ENCODE peak calls at places on chromosomes 3 and 15, in seven cellular contexts. J, H, C, P, D, M and O are unnamed samples.

GRCh38 chr3:69767571-69767970 is 28.3 kb downstream of the MITF start:
- DNase-seq in J (no peak), H (no peak), C (no peak), P (peak; percentile 61), D (peak; percentile 68), M (peak; percentile 86), O (peak; percentile 75)

GRCh38 chr15:74304459-74304858 is 63.0 kb downstream of the CYP11A1 start:
- DNase-seq in J (no peak), H (no peak), C (no peak), P (no peak), D (no peak), M (no peak), O (no peak)

GRCh38 chr3:188881954-188882641 is 289.7 kb upstream of the TPRG1 start:
- DNase-seq in J (peak; percentile 24), H (peak; percentile 29), C (no peak), P (no peak), D (no peak), M (no peak), O (no peak)

GRCh38 chr15:48703544-48703943 is 58.0 kb upstream of the FBN1 start:
- DNase-seq in J (no peak), H (peak; percentile 59), C (no peak), P (no peak), D (no peak), M (no peak), O (no peak)

GRCh38 chr3:178709047-178709446 is 172.8 kb downstream of the KCNMB2 start:
- DNase-seq in J (no peak), H (no peak), C (no peak), P (no peak), D (no peak), M (no peak), O (no peak)

GRCh38 chr15:67067930-67068542 is 2.6 kb downstream of the SMAD3 start:
- DNase-seq in J (no peak), H (no peak), C (no peak), P (no peak), D (no peak), M (no peak), O (no peak)

GRCh38 chr3:5002174-5002870 is 23.1 kb downstream of the BHLHE40 start:
- DNase-seq in J (no peak), H (no peak), C (no peak), P (no peak), D (no peak), M (no peak), O (no peak)

GRCh38 chr3:149382518-149382917 is 5.1 kb upstream of the TM4SF1 start:
- DNase-seq in J (no peak), H (peak; percentile 65), C (no peak), P (no peak), D (no peak), M (no peak), O (no peak)

GRCh38 chr3:187679638-187680396 is 9.6 kb upstream of the SST start:
- DNase-seq in J (peak; percentile 73), H (peak; percentile 65), C (peak; percentile 75), P (peak; percentile 76), D (peak; percentile 73), M (peak; percentile 82), O (peak; percentile 84)

GRCh38 chr3:31066999-31067398 is 172.5 kb upstream of the GADL1 start:
- DNase-seq in J (no peak), H (peak; percentile 89), C (peak; percentile 30), P (peak; percentile 24), D (no peak), M (no peak), O (no peak)

GRCh38 chr3:89740881-89741177 is 633.4 kb downstream of the EPHA3 start:
- DNase-seq in J (no peak), H (no peak), C (no peak), P (no peak), D (no peak), M (no peak), O (no peak)

GRCh38 chr15:93973287-93973686 is 258.1 kb upstream of the MCTP2 start:
- DNase-seq in J (no peak), H (no peak), C (peak; percentile 48), P (peak; percentile 79), D (no peak), M (peak; percentile 74), O (no peak)

DNA sequence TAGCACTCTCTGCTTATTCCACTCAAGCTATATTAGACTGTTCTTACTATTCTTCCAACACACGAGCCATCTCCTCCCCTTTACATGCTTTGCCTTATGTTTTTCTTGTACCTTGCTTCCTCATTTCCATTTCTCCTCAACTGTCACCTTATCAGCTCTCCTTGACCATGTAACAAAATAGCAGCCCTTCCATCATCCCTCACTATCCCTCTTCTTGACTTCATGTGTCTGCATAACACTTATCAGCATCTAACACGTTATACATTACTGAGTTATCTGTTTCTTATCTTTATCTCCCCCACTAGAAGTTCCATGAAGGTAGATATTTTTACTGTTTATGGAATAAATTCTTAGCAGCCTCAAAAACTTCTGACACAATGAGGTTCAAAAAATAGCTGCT is 45.3 kb downstream of the TRPM7 start:
- DNase-seq in J (no peak), H (no peak), C (no peak), P (no peak), D (no peak), M (no peak), O (no peak)
- H3K36me3 ChIP-seq in J (peaks cover 3% of the 10 kb centered on the region), H (peaks cover 45% of the 10 kb centered on the region), C (peaks cover 42% of the 10 kb centered on the region), P (no peaks in the 10 kb centered on the region), D (peaks cover 47% of the 10 kb centered on the region), M (peaks cover 3% of the 10 kb centered on the region), O (peaks cover 41% of the 10 kb centered on the region)

DNA sequence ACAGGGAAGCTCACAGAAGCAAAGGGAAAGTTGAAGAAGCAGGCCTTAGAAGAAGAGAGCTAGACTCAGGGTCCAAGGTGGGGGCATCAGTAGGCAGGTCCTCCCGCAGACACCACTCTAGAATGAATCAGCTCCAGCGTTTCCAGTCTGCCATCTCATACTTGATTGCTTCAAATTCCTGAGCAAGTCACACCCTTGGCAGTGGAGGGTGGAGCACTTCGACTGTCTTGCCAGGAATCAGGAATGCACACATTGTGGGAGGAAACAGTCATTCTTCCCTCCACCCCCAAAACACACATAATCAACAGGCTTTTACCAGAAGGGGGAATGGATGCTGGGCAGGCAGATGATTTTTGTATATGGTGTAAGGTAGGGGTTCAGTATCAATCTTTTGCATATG is 78.5 kb downstream of the CHCHD6 start:
- DNase-seq in J (no peak), H (peak; percentile 63), C (no peak), P (no peak), D (no peak), M (no peak), O (no peak)
- H3K27ac ChIP-seq in J (no peak overlapping the region), H (peak overlapping the region; percentile 21), C (peak overlapping the region; percentile 7), P (peak overlapping the region; percentile 16), D (no peak overlapping the region), M (no peak overlapping the region), O (no peak overlapping the region)

DNA sequence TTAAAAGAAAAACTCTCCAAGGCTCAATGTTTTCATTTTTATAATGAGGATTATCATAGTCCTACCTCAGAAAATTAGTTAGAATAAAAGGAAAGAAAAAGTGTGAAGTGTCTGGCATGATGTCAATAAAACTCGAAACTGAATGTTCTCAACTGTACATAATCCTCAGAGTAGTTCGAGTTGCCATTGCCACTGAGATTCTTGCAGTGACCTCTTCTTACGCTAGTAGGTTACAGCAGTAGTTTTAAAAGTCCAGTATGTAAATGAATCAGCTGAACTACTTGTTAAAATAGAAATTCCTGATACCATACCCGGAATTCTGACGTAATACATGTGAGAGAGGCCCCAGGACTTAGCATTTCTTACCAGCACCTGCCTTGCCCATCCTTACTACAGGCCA is 502.7 kb downstream of the FGF12 start:
- DNase-seq in J (no peak), H (no peak), C (no peak), P (no peak), D (no peak), M (no peak), O (no peak)
- TF ChIP-seq CTCF in J (no peak), H (no peak), C (no peak), P (no peak), D (no peak), M (no peak), O (no peak)

GRCh38 chr3:172233474-172234277 is 194.3 kb downstream of the FNDC3B start:
- DNase-seq in J (no peak), H (no peak), C (no peak), P (no peak), D (no peak), M (no peak), O (no peak)

GRCh38 chr3:172228041-172228440 is 188.7 kb downstream of the FNDC3B start:
- DNase-seq in J (no peak), H (no peak), C (no peak), P (no peak), D (no peak), M (no peak), O (no peak)

GRCh38 chr3:172229462-172229861 is 190.1 kb downstream of the FNDC3B start:
- DNase-seq in J (no peak), H (no peak), C (no peak), P (no peak), D (no peak), M (no peak), O (no peak)

GRCh38 chr3:172232579-172232978 is 193.2 kb downstream of the FNDC3B start:
- DNase-seq in J (no peak), H (no peak), C (no peak), P (no peak), D (no peak), M (no peak), O (no peak)

DNA sequence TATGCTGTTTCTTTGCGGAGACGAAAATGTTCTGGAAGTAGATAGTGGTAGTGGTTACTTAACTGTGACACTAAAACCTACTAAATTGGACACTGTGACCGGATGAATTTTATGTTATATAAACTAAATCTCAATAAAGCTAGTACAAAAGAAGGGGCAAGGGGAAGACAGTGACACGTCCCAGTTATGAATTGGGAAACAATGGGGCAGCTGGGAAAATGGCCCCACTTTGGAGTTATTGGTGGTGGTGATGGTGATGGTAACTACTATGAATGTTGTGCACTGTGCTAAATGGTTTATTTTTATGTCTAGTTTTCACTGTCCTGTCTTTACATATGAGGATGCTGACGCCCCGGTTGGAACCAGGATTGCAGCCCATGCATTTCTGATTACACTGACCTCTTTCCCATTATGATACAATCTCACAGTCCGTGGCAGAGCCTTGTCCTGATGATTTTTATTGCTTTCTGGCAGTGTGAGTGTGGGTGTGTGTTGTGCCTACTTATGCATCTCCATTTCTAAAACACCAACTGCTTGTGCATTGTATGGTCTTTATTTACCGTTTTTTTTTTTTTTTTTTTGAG is 192.0 kb downstream of the FNDC3B start:
- DNase-seq in J (no peak), H (no peak), C (no peak), P (no peak), D (no peak), M (no peak), O (no peak)
- H3K36me3 ChIP-seq in J (peaks cover 18% of the 10 kb centered on the region), H (peaks cover 37% of the 10 kb centered on the region), C (no peaks in the 10 kb centered on the region), P (no peaks in the 10 kb centered on the region), D (no peaks in the 10 kb centered on the region), M (peaks cover 4% of the 10 kb centered on the region), O (peaks cover 8% of the 10 kb centered on the region)

DNA sequence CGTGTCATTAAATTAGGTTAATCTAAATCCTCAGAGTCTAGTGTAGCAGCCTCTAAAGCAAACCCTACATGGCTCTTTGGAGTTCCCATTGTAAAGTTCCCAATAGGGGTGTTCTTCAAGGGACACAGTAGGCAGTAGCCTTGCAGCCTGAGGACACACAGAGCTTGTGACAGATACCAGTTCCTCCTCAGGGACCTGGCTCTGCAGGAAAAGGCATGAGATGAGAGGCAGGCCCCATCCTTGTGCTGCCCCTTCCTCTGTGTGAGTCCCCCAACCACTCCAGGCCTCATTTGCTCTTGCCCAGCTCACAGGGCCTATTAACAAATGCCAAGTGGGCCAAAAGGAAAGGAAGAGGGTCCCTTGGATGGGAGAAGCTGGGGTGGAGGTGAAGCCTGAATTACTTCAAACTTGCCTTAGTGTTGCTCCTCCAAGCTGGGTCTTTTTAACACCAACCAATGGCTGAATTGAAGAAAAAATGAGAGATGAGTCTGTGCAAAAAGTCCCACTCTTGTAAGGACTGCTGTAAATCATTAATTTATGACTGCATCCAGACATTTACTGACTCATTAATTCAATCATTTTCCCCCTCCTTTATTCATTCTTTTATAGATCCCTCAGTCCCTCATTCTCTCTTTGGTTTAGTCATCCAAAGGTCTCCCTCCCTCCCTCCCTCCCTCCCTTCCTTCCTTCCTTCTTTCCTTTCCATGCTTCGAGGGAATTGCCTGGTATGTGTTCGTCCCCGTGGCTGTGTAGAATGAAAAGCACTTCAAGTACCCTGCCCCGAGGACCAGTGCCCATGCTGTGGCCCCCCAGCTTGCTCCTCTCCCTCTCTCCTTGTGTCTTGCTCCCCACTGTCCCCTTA is 35.4 kb upstream of the MRPS22 start:
- DNase-seq in J (no peak), H (no peak), C (no peak), P (no peak), D (no peak), M (no peak), O (no peak)
- H3K27ac ChIP-seq in J (no peak overlapping the region), H (no peak overlapping the region), C (no peak overlapping the region), P (peak overlapping the region; percentile 68), D (no peak overlapping the region), M (no peak overlapping the region), O (no peak overlapping the region)